ENCODE peak calls at places on chromosome 18, in eight cellular contexts. One of them, this sample, is unnamed.

GRCh38 chr18:34385306-34385705 is 160.6 kb upstream of the NOL4 start:
- DNase-seq in GM12891: no peak
- DNase-seq in HepG2: no peak
- DNase-seq in stomach: no peak
- DNase-seq in HCT116: no peak
- DNase-seq in SK-N-SH: no peak
- DNase-seq in breast epithelium: no peak
- DNase-seq in spleen: no peak
- DNase-seq in this sample: no peak

GRCh38 chr18:36503477-36503876 is 206.0 kb downstream of the FHOD3 start:
- DNase-seq in GM12891: no peak
- DNase-seq in HepG2: no peak
- DNase-seq in stomach: no peak
- DNase-seq in HCT116: no peak
- DNase-seq in SK-N-SH: no peak
- DNase-seq in breast epithelium: no peak
- DNase-seq in spleen: no peak
- DNase-seq in this sample: no peak

GRCh38 chr18:36711014-36711725 is 117.6 kb downstream of the TPGS2 start:
- DNase-seq in GM12891: no peak
- DNase-seq in HepG2: no peak
- DNase-seq in stomach: no peak
- DNase-seq in HCT116: no peak
- DNase-seq in SK-N-SH: no peak
- DNase-seq in breast epithelium: no peak
- DNase-seq in spleen: no peak
- DNase-seq in this sample: no peak

GRCh38 chr18:67854340-67854739 is 337.8 kb upstream of the DSEL start:
- DNase-seq in GM12891: no peak
- DNase-seq in HepG2: no peak
- DNase-seq in stomach: no peak
- DNase-seq in HCT116: no peak
- DNase-seq in SK-N-SH: no peak
- DNase-seq in breast epithelium: no peak
- DNase-seq in spleen: no peak
- DNase-seq in this sample: no peak

GRCh38 chr18:7201096-7201495 is 29.8 kb upstream of the LRRC30 start:
- DNase-seq in GM12891: no peak
- DNase-seq in HepG2: no peak
- DNase-seq in stomach: no peak
- DNase-seq in HCT116: no peak
- DNase-seq in SK-N-SH: no peak
- DNase-seq in breast epithelium: no peak
- DNase-seq in spleen: no peak
- DNase-seq in this sample: no peak

GRCh38 chr18:75247601-75248421 is 37.2 kb downstream of the TSHZ1 start:
- DNase-seq in GM12891: no peak
- DNase-seq in HepG2: peak; percentile 6
- DNase-seq in stomach: no peak
- DNase-seq in HCT116: no peak
- DNase-seq in SK-N-SH: no peak
- DNase-seq in breast epithelium: no peak
- DNase-seq in spleen: no peak
- DNase-seq in this sample: no peak

GRCh38 chr18:41501848-41502247 is 453.2 kb upstream of the PIK3C3 start:
- DNase-seq in GM12891: no peak
- DNase-seq in HepG2: no peak
- DNase-seq in stomach: no peak
- DNase-seq in HCT116: no peak
- DNase-seq in SK-N-SH: no peak
- DNase-seq in breast epithelium: no peak
- DNase-seq in spleen: no peak
- DNase-seq in this sample: no peak

GRCh38 chr18:49249523-49249922 is 210.9 kb downstream of the DYM start:
- DNase-seq in GM12891: no peak
- DNase-seq in HepG2: no peak
- DNase-seq in stomach: no peak
- DNase-seq in HCT116: no peak
- DNase-seq in SK-N-SH: no peak
- DNase-seq in breast epithelium: no peak
- DNase-seq in spleen: no peak
- DNase-seq in this sample: no peak

GRCh38 chr18:31819106-31819924 is 58.6 kb upstream of the SLC25A52 start:
- DNase-seq in GM12891: no peak
- DNase-seq in HepG2: peak; percentile 59
- DNase-seq in stomach: no peak
- DNase-seq in HCT116: peak; percentile 39
- DNase-seq in SK-N-SH: peak; percentile 34
- DNase-seq in breast epithelium: no peak
- DNase-seq in spleen: no peak
- DNase-seq in this sample: no peak

GRCh38 chr18:74333091-74333490 is 17.5 kb downstream of the C18orf63 start:
- DNase-seq in GM12891: no peak
- DNase-seq in HepG2: no peak
- DNase-seq in stomach: no peak
- DNase-seq in HCT116: no peak
- DNase-seq in SK-N-SH: no peak
- DNase-seq in breast epithelium: no peak
- DNase-seq in spleen: no peak
- DNase-seq in this sample: no peak

GRCh38 chr18:777021-777420 is 35.0 kb downstream of the YES1 start:
- DNase-seq in GM12891: no peak
- DNase-seq in HepG2: no peak
- DNase-seq in stomach: no peak
- DNase-seq in HCT116: no peak
- DNase-seq in SK-N-SH: no peak
- DNase-seq in breast epithelium: no peak
- DNase-seq in spleen: no peak
- DNase-seq in this sample: no peak

GRCh38 chr18:62812242-62812641 is 96.9 kb downstream of the PHLPP1 start:
- DNase-seq in GM12891: no peak
- DNase-seq in HepG2: peak; percentile 21
- DNase-seq in stomach: no peak
- DNase-seq in HCT116: no peak
- DNase-seq in SK-N-SH: no peak
- DNase-seq in breast epithelium: no peak
- DNase-seq in spleen: no peak
- DNase-seq in this sample: no peak

GRCh38 chr18:4510160-4510559 is 55.1 kb upstream of the DLGAP1 start:
- DNase-seq in GM12891: no peak
- DNase-seq in HepG2: no peak
- DNase-seq in stomach: no peak
- DNase-seq in HCT116: no peak
- DNase-seq in SK-N-SH: no peak
- DNase-seq in breast epithelium: no peak
- DNase-seq in spleen: peak; percentile 62
- DNase-seq in this sample: no peak

DNA sequence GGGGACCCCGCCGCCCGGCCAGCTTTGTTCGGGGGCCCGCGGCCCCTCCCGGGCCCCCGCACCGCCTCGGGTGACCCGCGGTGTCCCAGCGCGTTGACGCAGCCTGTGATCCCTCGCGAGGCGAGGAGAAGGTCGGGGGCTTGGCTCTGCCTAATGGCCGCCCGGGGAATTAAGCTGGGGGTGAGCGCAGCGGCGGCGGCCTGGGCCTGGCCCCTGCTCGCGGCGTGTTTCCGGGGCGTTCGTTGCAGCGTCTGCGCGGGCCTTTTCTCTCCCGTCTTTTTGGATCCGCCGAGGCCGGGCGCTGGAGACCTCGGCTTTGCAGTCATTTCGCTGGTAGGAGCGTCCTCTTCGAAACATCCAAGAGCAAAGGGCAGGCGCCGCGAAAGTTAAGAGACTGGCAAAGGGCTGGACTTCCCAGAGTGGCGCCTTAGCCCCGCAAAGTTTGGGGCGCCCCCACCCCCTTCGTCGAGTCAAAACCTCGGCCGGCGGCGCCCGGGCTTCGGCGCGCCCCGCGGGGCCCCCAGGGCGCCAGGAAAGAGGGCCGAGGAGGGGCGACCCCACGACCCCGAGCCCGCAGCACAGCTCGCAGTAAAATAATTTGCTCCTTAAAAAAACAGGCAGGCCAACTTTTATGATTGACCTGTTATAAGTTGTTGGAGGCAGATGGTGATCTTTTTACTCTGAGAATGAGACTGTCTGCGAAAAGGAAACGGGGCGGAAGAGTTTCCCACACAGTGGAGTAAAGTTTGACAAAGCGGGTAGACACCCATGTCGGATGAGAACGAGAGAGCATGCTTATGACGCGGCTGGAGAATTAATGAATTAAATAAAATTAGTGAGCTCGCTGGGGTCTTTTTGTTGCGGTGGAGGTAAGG is 1.4 kb downstream of the SALL3 start:
- DNase-seq in GM12891: no peak
- DNase-seq in HepG2: no peak
- DNase-seq in stomach: no peak
- DNase-seq in HCT116: no peak
- DNase-seq in SK-N-SH: no peak
- DNase-seq in breast epithelium: no peak
- DNase-seq in spleen: no peak
- DNase-seq in this sample: no peak
- TF ChIP-seq POLR2AphosphoS5 in GM12891: no peak
- TF ChIP-seq POLR2AphosphoS5 in HepG2: no peak
- TF ChIP-seq POLR2AphosphoS5 in stomach: no peak
- TF ChIP-seq POLR2AphosphoS5 in HCT116: no peak
- TF ChIP-seq POLR2AphosphoS5 in SK-N-SH: no peak
- TF ChIP-seq POLR2AphosphoS5 in breast epithelium: no peak
- TF ChIP-seq POLR2AphosphoS5 in spleen: no peak
- TF ChIP-seq POLR2AphosphoS5 in this sample: no peak

GRCh38 chr18:58208207-58208944 is 164.3 kb downstream of the NEDD4L start:
- DNase-seq in GM12891: no peak
- DNase-seq in HepG2: no peak
- DNase-seq in stomach: no peak
- DNase-seq in HCT116: no peak
- DNase-seq in SK-N-SH: no peak
- DNase-seq in breast epithelium: no peak
- DNase-seq in spleen: no peak
- DNase-seq in this sample: peak; percentile 19
- TF ChIP-seq POLR2AphosphoS5 in GM12891: no peak
- TF ChIP-seq POLR2AphosphoS5 in HepG2: no peak
- TF ChIP-seq POLR2AphosphoS5 in stomach: no peak
- TF ChIP-seq POLR2AphosphoS5 in HCT116: no peak
- TF ChIP-seq POLR2AphosphoS5 in SK-N-SH: no peak
- TF ChIP-seq POLR2AphosphoS5 in breast epithelium: no peak
- TF ChIP-seq POLR2AphosphoS5 in spleen: no peak
- TF ChIP-seq POLR2AphosphoS5 in this sample: no peak

GRCh38 chr18:9150116-9150515 is 13.5 kb downstream of the ANKRD12 start:
- DNase-seq in GM12891: no peak
- DNase-seq in HepG2: no peak
- DNase-seq in stomach: no peak
- DNase-seq in HCT116: no peak
- DNase-seq in SK-N-SH: no peak
- DNase-seq in breast epithelium: no peak
- DNase-seq in spleen: no peak
- DNase-seq in this sample: no peak

GRCh38 chr18:9153281-9153680 is 16.7 kb downstream of the ANKRD12 start:
- DNase-seq in GM12891: no peak
- DNase-seq in HepG2: no peak
- DNase-seq in stomach: no peak
- DNase-seq in HCT116: no peak
- DNase-seq in SK-N-SH: no peak
- DNase-seq in breast epithelium: no peak
- DNase-seq in spleen: no peak
- DNase-seq in this sample: no peak

GRCh38 chr18:9146224-9146623 is 9.6 kb downstream of the ANKRD12 start:
- DNase-seq in GM12891: no peak
- DNase-seq in HepG2: no peak
- DNase-seq in stomach: no peak
- DNase-seq in HCT116: no peak
- DNase-seq in SK-N-SH: no peak
- DNase-seq in breast epithelium: no peak
- DNase-seq in spleen: no peak
- DNase-seq in this sample: no peak

GRCh38 chr18:9148239-9148552 is 11.6 kb downstream of the ANKRD12 start:
- DNase-seq in GM12891: no peak
- DNase-seq in HepG2: no peak
- DNase-seq in stomach: no peak
- DNase-seq in HCT116: no peak
- DNase-seq in SK-N-SH: no peak
- DNase-seq in breast epithelium: no peak
- DNase-seq in spleen: no peak
- DNase-seq in this sample: no peak

GRCh38 chr18:9147440-9148238 is 11.1 kb downstream of the ANKRD12 start:
- DNase-seq in GM12891: no peak
- DNase-seq in HepG2: peak; percentile 72
- DNase-seq in stomach: no peak
- DNase-seq in HCT116: peak; percentile 48
- DNase-seq in SK-N-SH: peak; percentile 50
- DNase-seq in breast epithelium: no peak
- DNase-seq in spleen: no peak
- DNase-seq in this sample: no peak
- TF ChIP-seq POLR2AphosphoS5 in GM12891: no peak
- TF ChIP-seq POLR2AphosphoS5 in HepG2: no peak
- TF ChIP-seq POLR2AphosphoS5 in stomach: peak; percentile 44
- TF ChIP-seq POLR2AphosphoS5 in HCT116: no peak
- TF ChIP-seq POLR2AphosphoS5 in SK-N-SH: no peak
- TF ChIP-seq POLR2AphosphoS5 in breast epithelium: no peak
- TF ChIP-seq POLR2AphosphoS5 in spleen: no peak
- TF ChIP-seq POLR2AphosphoS5 in this sample: peak; percentile 10

GRCh38 chr18:70288171-70288850 is 534 bp upstream of the SOCS6 start:
- DNase-seq in GM12891: peak; percentile 26
- DNase-seq in HepG2: peak; percentile 35
- DNase-seq in stomach: peak; percentile 53
- DNase-seq in HCT116: no peak
- DNase-seq in SK-N-SH: no peak
- DNase-seq in breast epithelium: peak; percentile 53
- DNase-seq in spleen: no peak
- DNase-seq in this sample: no peak

GRCh38 chr18:70287731-70288130 is 1.1 kb upstream of the SOCS6 start:
- DNase-seq in GM12891: no peak
- DNase-seq in HepG2: no peak
- DNase-seq in stomach: no peak
- DNase-seq in HCT116: no peak
- DNase-seq in SK-N-SH: no peak
- DNase-seq in breast epithelium: no peak
- DNase-seq in spleen: no peak
- DNase-seq in this sample: no peak

GRCh38 chr18:70290482-70291294 is 1.8 kb downstream of the SOCS6 start:
- DNase-seq in GM12891: no peak
- DNase-seq in HepG2: no peak
- DNase-seq in stomach: no peak
- DNase-seq in HCT116: no peak
- DNase-seq in SK-N-SH: no peak
- DNase-seq in breast epithelium: no peak
- DNase-seq in spleen: no peak
- DNase-seq in this sample: no peak

GRCh38 chr18:70289351-70290330 is 796 bp downstream of the SOCS6 start:
- DNase-seq in GM12891: peak; percentile 57
- DNase-seq in HepG2: no peak
- DNase-seq in stomach: peak; percentile 42
- DNase-seq in HCT116: no peak
- DNase-seq in SK-N-SH: peak; percentile 85
- DNase-seq in breast epithelium: no peak
- DNase-seq in spleen: no peak
- DNase-seq in this sample: no peak

DNA sequence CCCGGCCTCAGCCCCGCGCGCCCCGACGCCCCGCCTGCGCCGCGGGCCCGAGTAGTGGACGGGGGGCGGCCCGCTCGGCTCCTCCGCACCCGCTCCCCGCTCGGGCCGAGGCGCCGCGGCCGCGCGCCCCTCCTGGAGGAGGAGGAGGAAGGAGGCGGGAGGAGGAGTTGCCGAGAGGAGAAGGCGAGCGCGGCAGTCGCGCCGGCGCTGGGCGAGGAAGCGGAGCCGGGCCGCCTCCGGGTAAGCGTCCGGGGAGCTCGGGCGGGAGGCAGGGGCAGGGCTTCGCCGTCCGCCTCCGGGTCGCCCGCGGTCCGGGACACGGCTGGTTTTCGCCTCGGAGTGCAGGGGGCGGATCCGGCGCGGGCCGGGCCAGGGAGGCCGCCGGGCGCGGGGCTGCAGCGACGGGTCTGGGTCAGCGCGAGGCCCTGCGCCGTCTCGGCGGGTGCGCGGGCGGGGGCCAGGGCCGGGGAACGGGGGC is at the start of gene SOCS6:
- DNase-seq in GM12891: peak; percentile 69
- DNase-seq in HepG2: no peak
- DNase-seq in stomach: peak; percentile 65
- DNase-seq in HCT116: no peak
- DNase-seq in SK-N-SH: peak; percentile 89
- DNase-seq in breast epithelium: peak; percentile 57
- DNase-seq in spleen: peak; percentile 86
- DNase-seq in this sample: no peak
- TF ChIP-seq POLR2AphosphoS5 in GM12891: peak; percentile 51
- TF ChIP-seq POLR2AphosphoS5 in HepG2: peak; percentile 38
- TF ChIP-seq POLR2AphosphoS5 in stomach: no peak
- TF ChIP-seq POLR2AphosphoS5 in HCT116: peak; percentile 55
- TF ChIP-seq POLR2AphosphoS5 in SK-N-SH: peak; percentile 42
- TF ChIP-seq POLR2AphosphoS5 in breast epithelium: peak; percentile 39
- TF ChIP-seq POLR2AphosphoS5 in spleen: peak; percentile 74
- TF ChIP-seq POLR2AphosphoS5 in this sample: peak; percentile 54